ENCODE peak calls at places on chromosomes 11 and 22, in nine cellular contexts. M, D, L, P, R, C, T, N and W are unnamed samples.

GRCh38 chr22:18023509-18024275 is 669 bp downstream of the MICAL3 start:
- DNase-seq in P (peak), C (peak), N (peak), D (peak), L (peak), R (peak), M (peak), T (peak), W (peak)

GRCh38 chr11:86183694-86184093 is 60.9 kb upstream of the EED start:
- DNase-seq in P (no peak), R (no peak), D (no peak), L (no peak), N (no peak), M (no peak), C (no peak), T (no peak), W (no peak)

GRCh38 chr11:86574493-86575207 is 97.8 kb downstream of the ME3 start:
- DNase-seq in M (no peak), D (no peak), L (peak), C (no peak), R (no peak), P (no peak), T (peak), N (no peak), W (no peak)

GRCh38 chr11:24286238-24286637 is 210.6 kb upstream of the LUZP2 start:
- DNase-seq in L (no peak), P (no peak), N (no peak), C (no peak), D (no peak), T (no peak), R (no peak), M (no peak), W (no peak)

GRCh38 chr22:47172771-47173534 is 410.5 kb downstream of the TBC1D22A start:
- DNase-seq in D (peak), N (no peak), C (no peak), M (peak), P (no peak), R (peak), T (no peak), L (no peak), W (peak)

GRCh38 chr11:70574725-70575347 is 176.5 kb downstream of the CTTN start:
- DNase-seq in M (peak), R (no peak), T (no peak), D (no peak), P (no peak), C (no peak), L (no peak), N (no peak), W (no peak)

GRCh38 chr11:28673687-28674431 is 565.7 kb downstream of the METTL15 start:
- DNase-seq in D (no peak), T (no peak), L (no peak), N (peak), R (no peak), M (no peak), C (no peak), P (no peak), W (no peak)

GRCh38 chr22:38927033-38927789 is 30.2 kb upstream of the APOBEC3A start:
- DNase-seq in N (peak), C (peak), L (peak), R (peak), T (peak), D (peak), P (peak), M (peak), W (no peak)

GRCh38 chr11:3604169-3604568 is 37.6 kb downstream of the ART5 start:
- DNase-seq in L (no peak), T (no peak), R (no peak), D (no peak), P (no peak), M (no peak), N (no peak), C (no peak), W (no peak)

GRCh38 chr22:41782316-41782715 is 18.2 kb upstream of the CCDC134 start:
- DNase-seq in P (no peak), M (no peak), T (no peak), D (peak), L (no peak), C (no peak), N (no peak), R (no peak), W (no peak)

GRCh38 chr22:48793949-48794348 is 1033.7 kb downstream of the BRD1 start:
- DNase-seq in M (no peak), D (no peak), C (no peak), P (no peak), N (no peak), T (no peak), L (no peak), R (no peak), W (no peak)

GRCh38 chr11:68584097-68584496 is 100.2 kb upstream of the GAL start:
- DNase-seq in M (peak), L (no peak), D (peak), C (peak), T (peak), N (no peak), P (peak), R (no peak), W (no peak)

GRCh38 chr22:29751669-29752068 is 15.1 kb downstream of the ZMAT5 start:
- DNase-seq in N (no peak), C (no peak), P (no peak), R (no peak), L (no peak), M (no peak), T (no peak), D (no peak), W (no peak)

GRCh38 chr22:30526656-30527055 is 19.9 kb downstream of the SEC14L6 start:
- DNase-seq in L (no peak), T (no peak), C (no peak), N (no peak), R (no peak), P (no peak), D (no peak), M (no peak), W (no peak)

GRCh38 chr22:19524170-19525115 is at the start of gene CLDN5:
- DNase-seq in C (peak), L (no peak), R (no peak), N (no peak), M (peak), D (no peak), T (peak), P (no peak), W (peak)

GRCh38 chr11:12540913-12541587 is 133.2 kb upstream of the TEAD1 start:
- DNase-seq in C (no peak), L (no peak), R (peak), N (no peak), T (no peak), D (no peak), P (no peak), M (no peak), W (no peak)

GRCh38 chr11:88300888-88301477 is 36.6 kb downstream of the CTSC start:
- DNase-seq in T (no peak), M (no peak), P (no peak), C (no peak), R (no peak), N (no peak), D (no peak), L (no peak), W (no peak)

GRCh38 chr11:215581-216037 is 8.1 kb downstream of the RIC8A start:
- DNase-seq in M (no peak), P (peak), D (no peak), R (peak), T (no peak), N (no peak), C (no peak), L (no peak), W (peak)
- TF ChIP-seq POLR2AphosphoS5 in M (no peak), P (no peak), D (no peak), R (no peak), T (peak), N (no peak), C (peak), L (no peak), W (no peak)

DNA sequence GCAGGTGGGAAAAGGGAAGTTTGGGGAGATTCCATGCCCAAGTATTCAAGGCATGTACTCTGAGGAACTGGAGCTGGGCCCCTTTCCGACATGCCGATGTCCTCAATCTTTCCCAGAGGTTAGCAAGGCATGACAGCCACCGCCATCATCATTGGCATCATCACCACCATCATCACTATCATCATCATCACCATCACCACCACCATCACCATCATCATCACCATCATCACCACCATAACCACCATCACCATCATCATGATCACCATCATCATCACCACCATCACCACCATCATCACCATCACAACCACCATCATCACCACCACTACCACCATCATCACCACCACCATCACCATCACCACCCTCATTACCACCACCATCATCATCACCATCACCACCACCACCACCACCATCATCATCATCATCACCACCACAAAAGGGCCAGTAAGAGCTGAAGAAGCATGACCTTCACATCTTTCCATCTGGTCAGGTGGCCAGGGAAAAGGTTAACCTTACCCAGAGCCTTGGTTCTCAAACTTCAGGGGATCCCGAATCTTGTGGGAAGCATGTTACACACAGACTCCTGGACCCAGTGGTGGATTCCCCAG is 25.8 kb downstream of the PHF21B start:
- DNase-seq in D (no peak), M (no peak), R (no peak), P (no peak), C (no peak), N (no peak), T (no peak), L (no peak), W (no peak)
- TF ChIP-seq POLR2AphosphoS5 in D (no peak), M (no peak), R (no peak), P (no peak), C (no peak), N (no peak), T (no peak), L (no peak), W (no peak)

DNA sequence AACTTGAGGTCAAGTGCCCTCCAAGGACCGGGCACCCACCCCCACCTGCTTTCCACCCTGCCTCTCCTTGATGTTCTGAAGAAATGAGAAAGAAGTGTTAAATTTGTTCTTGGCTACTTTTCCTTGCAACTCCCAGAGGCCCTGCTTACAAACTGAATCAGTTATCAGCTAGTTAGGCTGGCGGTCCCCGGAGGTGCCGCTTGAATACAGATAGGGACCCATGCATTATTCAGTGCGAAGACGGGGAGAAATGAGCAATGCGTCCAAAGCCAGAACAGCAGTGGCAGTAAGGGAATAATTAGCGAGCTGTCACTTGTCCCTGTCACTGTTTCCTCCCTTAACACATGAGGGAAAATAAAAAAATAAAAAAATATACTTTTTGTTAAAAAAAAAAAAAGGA is 528.2 kb downstream of the MN1 start:
- DNase-seq in M (no peak), N (no peak), T (no peak), D (no peak), P (no peak), R (no peak), L (no peak), C (no peak), W (no peak)
- TF ChIP-seq POLR2AphosphoS5 in M (no peak), N (no peak), T (no peak), D (no peak), P (no peak), R (no peak), L (no peak), C (no peak), W (no peak)

GRCh38 chr11:43952401-43953342 is 10.2 kb downstream of the C11orf96 start:
- DNase-seq in R (no peak), M (no peak), D (no peak), P (no peak), N (no peak), L (no peak), C (no peak), T (no peak), W (no peak)

GRCh38 chr11:43950323-43950855 is 8.0 kb downstream of the C11orf96 start:
- DNase-seq in T (no peak), M (no peak), R (no peak), C (no peak), N (no peak), D (no peak), L (no peak), P (no peak), W (no peak)

GRCh38 chr11:43952020-43952400 is 9.6 kb downstream of the C11orf96 start:
- DNase-seq in T (no peak), P (no peak), L (no peak), M (no peak), C (no peak), R (no peak), N (no peak), D (no peak), W (no peak)

GRCh38 chr11:43953521-43953920 is 11.1 kb downstream of the C11orf96 start:
- DNase-seq in P (no peak), R (no peak), D (no peak), T (no peak), C (no peak), M (no peak), L (no peak), N (no peak), W (no peak)

DNA sequence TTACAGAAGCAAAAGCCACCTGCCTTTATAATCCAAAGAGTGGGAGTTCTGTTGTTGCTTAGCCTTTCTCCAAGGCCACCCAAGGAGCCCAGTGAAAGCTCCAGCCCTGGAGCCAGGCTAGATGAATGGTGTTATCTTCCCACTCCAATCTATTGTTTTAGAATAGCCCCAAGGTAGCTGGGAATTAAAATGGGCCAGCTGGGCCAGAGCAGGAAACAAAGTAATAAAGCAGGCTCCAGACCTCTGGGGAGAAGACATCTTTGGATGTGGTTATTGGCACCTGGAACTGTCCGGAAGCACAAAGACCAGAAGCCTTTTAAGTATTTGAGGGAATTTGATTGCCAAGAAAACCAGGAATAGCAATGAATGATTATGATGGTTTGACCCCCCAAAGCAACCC is 8.8 kb downstream of the C11orf96 start:
- DNase-seq in N (no peak), L (no peak), T (no peak), P (no peak), C (no peak), D (no peak), R (no peak), M (no peak), W (no peak)
- TF ChIP-seq POLR2AphosphoS5 in N (no peak), L (no peak), T (no peak), P (no peak), C (no peak), D (no peak), R (no peak), M (no peak), W (no peak)

GRCh38 chr11:60193687-60194433 is 11.0 kb upstream of the MS4A6A start:
- DNase-seq in N (peak), M (no peak), R (no peak), T (peak), L (no peak), C (no peak), D (peak), P (peak), W (no peak)
- TF ChIP-seq POLR2AphosphoS5 in N (no peak), M (no peak), R (no peak), T (peak), L (no peak), C (no peak), D (no peak), P (no peak), W (no peak)

GRCh38 chr11:45877221-45877620 is 8.2 kb upstream of the MAPK8IP1 start:
- DNase-seq in M (no peak), L (no peak), C (no peak), R (no peak), T (no peak), N (no peak), P (no peak), D (no peak), W (no peak)

GRCh38 chr11:45877845-45878244 is 7.6 kb upstream of the MAPK8IP1 start:
- DNase-seq in T (no peak), R (no peak), L (no peak), N (no peak), P (no peak), D (no peak), M (no peak), C (no peak), W (no peak)

GRCh38 chr11:45880772-45881570 is 4.5 kb upstream of the MAPK8IP1 start:
- DNase-seq in R (peak), C (no peak), D (no peak), L (no peak), N (no peak), M (no peak), T (no peak), P (no peak), W (no peak)

GRCh38 chr11:45881708-45882368 is 3.6 kb upstream of the MAPK8IP1 start:
- DNase-seq in R (no peak), N (no peak), P (no peak), M (no peak), D (no peak), C (no peak), T (no peak), L (no peak), W (no peak)

DNA sequence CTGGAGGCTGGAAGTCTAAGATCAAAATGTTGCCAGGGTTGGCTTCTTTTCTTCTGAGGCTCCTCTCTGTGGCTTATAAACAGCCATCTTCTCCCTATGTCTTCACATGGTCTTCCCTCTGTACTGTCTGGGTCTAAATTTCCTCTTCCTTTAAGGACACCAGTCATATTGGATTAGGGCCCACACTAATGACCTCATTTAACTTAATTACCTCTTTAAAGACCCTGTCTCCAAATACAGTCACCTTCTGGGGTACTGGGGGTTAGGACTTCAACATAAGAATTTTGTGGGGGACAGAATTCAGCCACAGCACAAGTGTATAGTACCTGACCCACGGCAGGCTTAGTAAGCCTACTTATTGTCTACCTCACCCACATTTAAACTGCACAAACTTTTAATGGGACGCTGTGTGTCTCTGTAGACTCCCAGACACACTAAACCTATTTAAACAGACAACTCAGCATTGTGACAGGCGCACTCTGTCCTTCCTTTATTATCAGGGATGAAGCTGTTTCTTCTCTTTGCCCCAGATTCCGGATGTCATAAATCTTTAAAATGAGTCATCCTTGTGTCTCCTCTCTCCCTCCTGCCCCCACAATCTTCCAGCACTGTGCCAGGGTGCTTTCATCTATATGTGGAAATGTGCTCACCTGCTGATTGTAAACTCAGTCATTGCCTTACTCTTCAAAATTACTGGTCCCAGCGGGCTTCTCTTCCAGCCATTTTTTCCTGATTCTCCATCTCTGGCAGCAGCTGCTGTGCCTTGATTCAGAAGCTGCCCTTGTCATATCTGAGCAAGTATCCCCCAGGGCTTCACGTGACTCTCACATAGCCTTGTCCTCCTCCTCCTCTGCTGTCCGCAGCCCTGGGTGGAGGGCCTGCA is 5.4 kb upstream of the MAPK8IP1 start:
- DNase-seq in L (no peak), D (no peak), R (no peak), N (no peak), P (no peak), T (no peak), M (no peak), C (no peak), W (no peak)
- TF ChIP-seq POLR2AphosphoS5 in L (peak), D (peak), R (peak), N (no peak), P (no peak), T (no peak), M (no peak), C (no peak), W (no peak)

GRCh38 chr22:31681625-31682345 is 19.8 kb upstream of the PISD start:
- DNase-seq in N (no peak), T (no peak), R (peak), C (no peak), M (no peak), L (no peak), P (no peak), D (no peak), W (no peak)
- TF ChIP-seq POLR2AphosphoS5 in N (no peak), T (no peak), R (no peak), C (no peak), M (peak), L (no peak), P (no peak), D (no peak), W (no peak)